ENCODE peak calls at places on chromosomes 2 and 18, in nine cellular contexts. R, X, S, T, Y, J, Z, I and D are unnamed samples.

GRCh38 chr2:57490746-57491145 is 555.9 kb upstream of the VRK2 start:
- DNase-seq in R (no peak), X (no peak), S (no peak), T (no peak), Y (no peak), J (no peak), Z (no peak), I (no peak), D (no peak)

GRCh38 chr2:35783723-35784122 is 571.9 kb upstream of the CRIM1 start:
- DNase-seq in R (no peak), X (no peak), S (no peak), T (no peak), Y (no peak), J (no peak), Z (no peak), I (no peak), D (no peak)

GRCh38 chr2:206627632-206628031 is 14.7 kb upstream of the FAM237A start:
- DNase-seq in R (no peak), X (no peak), S (no peak), T (no peak), Y (no peak), J (no peak), Z (no peak), I (no peak), D (no peak)

GRCh38 chr2:71743995-71744675 is 290.8 kb downstream of the DYSF start:
- DNase-seq in R (no peak), X (no peak), S (no peak), T (no peak), Y (no peak), J (no peak), Z (no peak), I (no peak), D (no peak)

GRCh38 chr2:174247474-174248186 is 702 bp downstream of the OLA1 start:
- DNase-seq in R (peak), X (no peak), S (peak), T (no peak), Y (no peak), J (no peak), Z (peak), I (no peak), D (peak)

GRCh38 chr2:72630767-72631166 is 195.1 kb downstream of the EXOC6B start:
- DNase-seq in R (peak), X (no peak), S (no peak), T (no peak), Y (no peak), J (no peak), Z (no peak), I (no peak), D (no peak)

GRCh38 chr18:29154196-29154757 is 977.3 kb upstream of the CDH2 start:
- DNase-seq in R (peak), X (no peak), S (no peak), T (no peak), Y (no peak), J (peak), Z (no peak), I (no peak), D (no peak)

GRCh38 chr2:68412127-68412819 is 47.2 kb downstream of the PLEK start:
- DNase-seq in R (no peak), X (no peak), S (no peak), T (no peak), Y (no peak), J (no peak), Z (no peak), I (no peak), D (no peak)

GRCh38 chr2:205438241-205438640 is 244.1 kb upstream of the NRP2 start:
- DNase-seq in R (no peak), X (no peak), S (no peak), T (no peak), Y (no peak), J (no peak), Z (no peak), I (no peak), D (no peak)

GRCh38 chr18:12048010-12048826 is 45.4 kb upstream of the ANKRD62 start:
- DNase-seq in R (peak), X (peak), S (no peak), T (no peak), Y (no peak), J (no peak), Z (no peak), I (no peak), D (no peak)

GRCh38 chr2:76210551-76210950 is 499.8 kb upstream of the GCFC2 start:
- DNase-seq in R (no peak), X (no peak), S (no peak), T (no peak), Y (no peak), J (no peak), Z (no peak), I (no peak), D (no peak)

GRCh38 chr18:9861157-9861556 is 24.6 kb upstream of the TXNDC2 start:
- DNase-seq in R (no peak), X (no peak), S (no peak), T (no peak), Y (no peak), J (no peak), Z (no peak), I (no peak), D (no peak)

GRCh38 chr2:127592761-127593227 is 53.2 kb upstream of the GPR17 start:
- DNase-seq in R (no peak), X (no peak), S (no peak), T (no peak), Y (no peak), J (no peak), Z (no peak), I (no peak), D (no peak)

GRCh38 chr2:11588228-11589110 is 54.6 kb downstream of the GREB1 start:
- DNase-seq in R (no peak), X (no peak), S (no peak), T (no peak), Y (no peak), J (no peak), Z (no peak), I (no peak), D (no peak)

GRCh38 chr2:110114007-110114591 is 1.5 kb downstream of the MALL start:
- DNase-seq in R (peak), X (no peak), S (no peak), T (no peak), Y (no peak), J (no peak), Z (no peak), I (no peak), D (no peak)

GRCh38 chr2:117272975-117273671 is 541.4 kb upstream of the DDX18 start:
- DNase-seq in R (no peak), X (no peak), S (no peak), T (no peak), Y (no peak), J (no peak), Z (no peak), I (no peak), D (no peak)

GRCh38 chr2:180519276-180519675 is 461.1 kb upstream of the UBE2E3 start:
- DNase-seq in R (peak), X (peak), S (no peak), T (no peak), Y (no peak), J (peak), Z (no peak), I (no peak), D (no peak)

GRCh38 chr2:212124597-212124996 is 414.0 kb downstream of the ERBB4 start:
- DNase-seq in R (peak), X (no peak), S (no peak), T (no peak), Y (no peak), J (no peak), Z (peak), I (no peak), D (no peak)

GRCh38 chr2:171922230-171923022 is at the start of gene HAT1:
- DNase-seq in R (peak), X (peak), S (peak), T (peak), Y (peak), J (peak), Z (peak), I (peak), D (peak)

GRCh38 chr2:187719510-187719909 is 165.3 kb upstream of the TFPI start:
- DNase-seq in R (no peak), X (no peak), S (no peak), T (no peak), Y (no peak), J (no peak), Z (no peak), I (no peak), D (no peak)

GRCh38 chr2:1265454-1265853 is 147.8 kb upstream of the TPO start:
- DNase-seq in R (no peak), X (no peak), S (no peak), T (no peak), Y (no peak), J (no peak), Z (no peak), I (no peak), D (no peak)

GRCh38 chr18:3793545-3793944 is 343.6 kb downstream of the TGIF1 start:
- DNase-seq in R (peak), X (no peak), S (no peak), T (no peak), Y (no peak), J (no peak), Z (no peak), I (no peak), D (no peak)

GRCh38 chr2:64652231-64653173 is 1.2 kb downstream of the SERTAD2 start:
- DNase-seq in R (peak), X (peak), S (no peak), T (no peak), Y (peak), J (peak), Z (peak), I (no peak), D (no peak)

GRCh38 chr18:58863539-58864145 is 1.0 kb upstream of the ZNF532 start:
- DNase-seq in R (peak), X (no peak), S (peak), T (no peak), Y (peak), J (peak), Z (no peak), I (no peak), D (peak)

GRCh38 chr18:63382843-63383242 is 15.8 kb upstream of the KDSR start:
- DNase-seq in R (no peak), X (no peak), S (no peak), T (no peak), Y (no peak), J (no peak), Z (no peak), I (no peak), D (no peak)

GRCh38 chr2:107738268-107738667 is 88.4 kb upstream of the RGPD4 start:
- DNase-seq in R (no peak), X (no peak), S (no peak), T (no peak), Y (no peak), J (no peak), Z (no peak), I (no peak), D (no peak)

GRCh38 chr2:85383850-85384249 is 26.3 kb downstream of the CAPG start:
- DNase-seq in R (no peak), X (no peak), S (no peak), T (no peak), Y (no peak), J (no peak), Z (no peak), I (no peak), D (no peak)

GRCh38 chr2:113167115-113167932 is 6.4 kb upstream of the PSD4 start:
- DNase-seq in R (peak), X (no peak), S (no peak), T (no peak), Y (peak), J (peak), Z (no peak), I (peak), D (peak)

GRCh38 chr2:19807866-19808265 is 93.9 kb downstream of the TTC32 start:
- DNase-seq in R (no peak), X (no peak), S (no peak), T (no peak), Y (no peak), J (no peak), Z (no peak), I (no peak), D (no peak)

GRCh38 chr2:46073540-46074018 is 223.6 kb upstream of the EPAS1 start:
- DNase-seq in R (peak), X (peak), S (no peak), T (no peak), Y (no peak), J (peak), Z (no peak), I (no peak), D (no peak)